ENCODE peak calls at places on chromosomes 4 and X, in eight cellular contexts. One of them, this sample, is unnamed.

GRCh38 chr4:41550308-41550707 is 12.4 kb downstream of the LIMCH1 start:
- DNase-seq in sciatic nerve: no peak
- DNase-seq in NCI-H82: no peak
- DNase-seq in T-helper 9 cell: no peak
- DNase-seq in stimulated activated CD4-positive, alpha-beta T cell treated with anti-CD3 and anti-CD28 coated beads, Interleukin-4, amount 100 ng/mL, for 1 hour: no peak
- DNase-seq in AG09309: no peak
- DNase-seq in activated CD4-positive, alpha-beta T cell treated with anti-CD3 and anti-CD28 coated beads, Interleukin-2, amount 50 U/mL, for 1 hour: no peak
- DNase-seq in dorsolateral prefrontal cortex: no peak
- DNase-seq in this sample: no peak

GRCh38 chrX:150770623-150771022 is 77.4 kb downstream of the MTMR1 start:
- DNase-seq in sciatic nerve: no peak
- DNase-seq in NCI-H82: peak
- DNase-seq in T-helper 9 cell: no peak
- DNase-seq in stimulated activated CD4-positive, alpha-beta T cell treated with anti-CD3 and anti-CD28 coated beads, Interleukin-4, amount 100 ng/mL, for 1 hour: no peak
- DNase-seq in AG09309: no peak
- DNase-seq in activated CD4-positive, alpha-beta T cell treated with anti-CD3 and anti-CD28 coated beads, Interleukin-2, amount 50 U/mL, for 1 hour: no peak
- DNase-seq in dorsolateral prefrontal cortex: no peak
- DNase-seq in this sample: no peak

GRCh38 chr4:47711183-47711582 is 126.7 kb downstream of the CORIN start:
- DNase-seq in sciatic nerve: no peak
- DNase-seq in NCI-H82: no peak
- DNase-seq in T-helper 9 cell: no peak
- DNase-seq in stimulated activated CD4-positive, alpha-beta T cell treated with anti-CD3 and anti-CD28 coated beads, Interleukin-4, amount 100 ng/mL, for 1 hour: no peak
- DNase-seq in AG09309: no peak
- DNase-seq in activated CD4-positive, alpha-beta T cell treated with anti-CD3 and anti-CD28 coated beads, Interleukin-2, amount 50 U/mL, for 1 hour: no peak
- DNase-seq in dorsolateral prefrontal cortex: no peak
- DNase-seq in this sample: no peak

GRCh38 chrX:41558531-41558930 is 111.4 kb downstream of the NYX start:
- DNase-seq in sciatic nerve: no peak
- DNase-seq in NCI-H82: peak
- DNase-seq in T-helper 9 cell: no peak
- DNase-seq in stimulated activated CD4-positive, alpha-beta T cell treated with anti-CD3 and anti-CD28 coated beads, Interleukin-4, amount 100 ng/mL, for 1 hour: no peak
- DNase-seq in AG09309: no peak
- DNase-seq in activated CD4-positive, alpha-beta T cell treated with anti-CD3 and anti-CD28 coated beads, Interleukin-2, amount 50 U/mL, for 1 hour: no peak
- DNase-seq in dorsolateral prefrontal cortex: no peak
- DNase-seq in this sample: no peak

GRCh38 chr4:25449270-25449669 is 72.2 kb downstream of the ANAPC4 start:
- DNase-seq in sciatic nerve: no peak
- DNase-seq in NCI-H82: no peak
- DNase-seq in T-helper 9 cell: no peak
- DNase-seq in stimulated activated CD4-positive, alpha-beta T cell treated with anti-CD3 and anti-CD28 coated beads, Interleukin-4, amount 100 ng/mL, for 1 hour: no peak
- DNase-seq in AG09309: no peak
- DNase-seq in activated CD4-positive, alpha-beta T cell treated with anti-CD3 and anti-CD28 coated beads, Interleukin-2, amount 50 U/mL, for 1 hour: no peak
- DNase-seq in dorsolateral prefrontal cortex: no peak
- DNase-seq in this sample: no peak

GRCh38 chr4:76589872-76590846 is 155.1 kb downstream of the SHROOM3 start:
- DNase-seq in sciatic nerve: no peak
- DNase-seq in NCI-H82: no peak
- DNase-seq in T-helper 9 cell: no peak
- DNase-seq in stimulated activated CD4-positive, alpha-beta T cell treated with anti-CD3 and anti-CD28 coated beads, Interleukin-4, amount 100 ng/mL, for 1 hour: no peak
- DNase-seq in AG09309: peak
- DNase-seq in activated CD4-positive, alpha-beta T cell treated with anti-CD3 and anti-CD28 coated beads, Interleukin-2, amount 50 U/mL, for 1 hour: no peak
- DNase-seq in dorsolateral prefrontal cortex: no peak
- DNase-seq in this sample: no peak

GRCh38 chr4:183533698-183534097 is 28.8 kb downstream of the ING2 start:
- DNase-seq in sciatic nerve: no peak
- DNase-seq in NCI-H82: no peak
- DNase-seq in T-helper 9 cell: no peak
- DNase-seq in stimulated activated CD4-positive, alpha-beta T cell treated with anti-CD3 and anti-CD28 coated beads, Interleukin-4, amount 100 ng/mL, for 1 hour: no peak
- DNase-seq in AG09309: no peak
- DNase-seq in activated CD4-positive, alpha-beta T cell treated with anti-CD3 and anti-CD28 coated beads, Interleukin-2, amount 50 U/mL, for 1 hour: no peak
- DNase-seq in dorsolateral prefrontal cortex: no peak
- DNase-seq in this sample: no peak

GRCh38 chrX:136397001-136397400 is 90.7 kb upstream of the BRS3 start:
- DNase-seq in sciatic nerve: no peak
- DNase-seq in NCI-H82: peak
- DNase-seq in T-helper 9 cell: no peak
- DNase-seq in stimulated activated CD4-positive, alpha-beta T cell treated with anti-CD3 and anti-CD28 coated beads, Interleukin-4, amount 100 ng/mL, for 1 hour: no peak
- DNase-seq in AG09309: no peak
- DNase-seq in activated CD4-positive, alpha-beta T cell treated with anti-CD3 and anti-CD28 coated beads, Interleukin-2, amount 50 U/mL, for 1 hour: no peak
- DNase-seq in dorsolateral prefrontal cortex: no peak
- DNase-seq in this sample: no peak

GRCh38 chrX:18983711-18984380 is at the start of gene PHKA2:
- DNase-seq in sciatic nerve: peak
- DNase-seq in NCI-H82: peak
- DNase-seq in T-helper 9 cell: peak
- DNase-seq in stimulated activated CD4-positive, alpha-beta T cell treated with anti-CD3 and anti-CD28 coated beads, Interleukin-4, amount 100 ng/mL, for 1 hour: peak
- DNase-seq in AG09309: no peak
- DNase-seq in activated CD4-positive, alpha-beta T cell treated with anti-CD3 and anti-CD28 coated beads, Interleukin-2, amount 50 U/mL, for 1 hour: no peak
- DNase-seq in dorsolateral prefrontal cortex: no peak
- DNase-seq in this sample: no peak

GRCh38 chr4:89101256-89102161 is 9.8 kb upstream of the TIGD2 start:
- DNase-seq in sciatic nerve: no peak
- DNase-seq in NCI-H82: no peak
- DNase-seq in T-helper 9 cell: no peak
- DNase-seq in stimulated activated CD4-positive, alpha-beta T cell treated with anti-CD3 and anti-CD28 coated beads, Interleukin-4, amount 100 ng/mL, for 1 hour: no peak
- DNase-seq in AG09309: no peak
- DNase-seq in activated CD4-positive, alpha-beta T cell treated with anti-CD3 and anti-CD28 coated beads, Interleukin-2, amount 50 U/mL, for 1 hour: no peak
- DNase-seq in dorsolateral prefrontal cortex: no peak
- DNase-seq in this sample: no peak

GRCh38 chr4:94032754-94033153 is 174.9 kb upstream of the SMARCAD1 start:
- DNase-seq in sciatic nerve: no peak
- DNase-seq in NCI-H82: peak
- DNase-seq in T-helper 9 cell: no peak
- DNase-seq in stimulated activated CD4-positive, alpha-beta T cell treated with anti-CD3 and anti-CD28 coated beads, Interleukin-4, amount 100 ng/mL, for 1 hour: no peak
- DNase-seq in AG09309: no peak
- DNase-seq in activated CD4-positive, alpha-beta T cell treated with anti-CD3 and anti-CD28 coated beads, Interleukin-2, amount 50 U/mL, for 1 hour: no peak
- DNase-seq in dorsolateral prefrontal cortex: no peak
- DNase-seq in this sample: no peak

GRCh38 chr4:10099521-10100325 is 16.9 kb downstream of the WDR1 start:
- DNase-seq in sciatic nerve: no peak
- DNase-seq in NCI-H82: peak
- DNase-seq in T-helper 9 cell: peak
- DNase-seq in stimulated activated CD4-positive, alpha-beta T cell treated with anti-CD3 and anti-CD28 coated beads, Interleukin-4, amount 100 ng/mL, for 1 hour: peak
- DNase-seq in AG09309: no peak
- DNase-seq in activated CD4-positive, alpha-beta T cell treated with anti-CD3 and anti-CD28 coated beads, Interleukin-2, amount 50 U/mL, for 1 hour: no peak
- DNase-seq in dorsolateral prefrontal cortex: peak
- DNase-seq in this sample: no peak

GRCh38 chr4:28421221-28421620 is 1560.6 kb downstream of the STIM2 start:
- DNase-seq in sciatic nerve: no peak
- DNase-seq in NCI-H82: no peak
- DNase-seq in T-helper 9 cell: no peak
- DNase-seq in stimulated activated CD4-positive, alpha-beta T cell treated with anti-CD3 and anti-CD28 coated beads, Interleukin-4, amount 100 ng/mL, for 1 hour: no peak
- DNase-seq in AG09309: no peak
- DNase-seq in activated CD4-positive, alpha-beta T cell treated with anti-CD3 and anti-CD28 coated beads, Interleukin-2, amount 50 U/mL, for 1 hour: no peak
- DNase-seq in dorsolateral prefrontal cortex: no peak
- DNase-seq in this sample: no peak

GRCh38 chrX:15723887-15724517 is 14.1 kb upstream of the CA5B start:
- DNase-seq in sciatic nerve: no peak
- DNase-seq in NCI-H82: no peak
- DNase-seq in T-helper 9 cell: no peak
- DNase-seq in stimulated activated CD4-positive, alpha-beta T cell treated with anti-CD3 and anti-CD28 coated beads, Interleukin-4, amount 100 ng/mL, for 1 hour: no peak
- DNase-seq in AG09309: no peak
- DNase-seq in activated CD4-positive, alpha-beta T cell treated with anti-CD3 and anti-CD28 coated beads, Interleukin-2, amount 50 U/mL, for 1 hour: no peak
- DNase-seq in dorsolateral prefrontal cortex: no peak
- DNase-seq in this sample: no peak

GRCh38 chr4:182555997-182556418 is 312.8 kb downstream of the TENM3 start:
- DNase-seq in sciatic nerve: no peak
- DNase-seq in NCI-H82: no peak
- DNase-seq in T-helper 9 cell: no peak
- DNase-seq in stimulated activated CD4-positive, alpha-beta T cell treated with anti-CD3 and anti-CD28 coated beads, Interleukin-4, amount 100 ng/mL, for 1 hour: no peak
- DNase-seq in AG09309: peak
- DNase-seq in activated CD4-positive, alpha-beta T cell treated with anti-CD3 and anti-CD28 coated beads, Interleukin-2, amount 50 U/mL, for 1 hour: no peak
- DNase-seq in dorsolateral prefrontal cortex: no peak
- DNase-seq in this sample: no peak

GRCh38 chr4:27702710-27703431 is 842.2 kb downstream of the STIM2 start:
- DNase-seq in sciatic nerve: no peak
- DNase-seq in NCI-H82: peak
- DNase-seq in T-helper 9 cell: no peak
- DNase-seq in stimulated activated CD4-positive, alpha-beta T cell treated with anti-CD3 and anti-CD28 coated beads, Interleukin-4, amount 100 ng/mL, for 1 hour: no peak
- DNase-seq in AG09309: no peak
- DNase-seq in activated CD4-positive, alpha-beta T cell treated with anti-CD3 and anti-CD28 coated beads, Interleukin-2, amount 50 U/mL, for 1 hour: no peak
- DNase-seq in dorsolateral prefrontal cortex: no peak
- DNase-seq in this sample: no peak

GRCh38 chrX:30495468-30495867 is 82.1 kb downstream of the TASL start:
- DNase-seq in sciatic nerve: no peak
- DNase-seq in NCI-H82: no peak
- DNase-seq in T-helper 9 cell: no peak
- DNase-seq in stimulated activated CD4-positive, alpha-beta T cell treated with anti-CD3 and anti-CD28 coated beads, Interleukin-4, amount 100 ng/mL, for 1 hour: no peak
- DNase-seq in AG09309: no peak
- DNase-seq in activated CD4-positive, alpha-beta T cell treated with anti-CD3 and anti-CD28 coated beads, Interleukin-2, amount 50 U/mL, for 1 hour: no peak
- DNase-seq in dorsolateral prefrontal cortex: no peak
- DNase-seq in this sample: no peak

GRCh38 chr4:32003548-32003947 is 1283.4 kb downstream of the PCDH7 start:
- DNase-seq in sciatic nerve: no peak
- DNase-seq in NCI-H82: no peak
- DNase-seq in T-helper 9 cell: no peak
- DNase-seq in stimulated activated CD4-positive, alpha-beta T cell treated with anti-CD3 and anti-CD28 coated beads, Interleukin-4, amount 100 ng/mL, for 1 hour: no peak
- DNase-seq in AG09309: no peak
- DNase-seq in activated CD4-positive, alpha-beta T cell treated with anti-CD3 and anti-CD28 coated beads, Interleukin-2, amount 50 U/mL, for 1 hour: no peak
- DNase-seq in dorsolateral prefrontal cortex: no peak
- DNase-seq in this sample: no peak

GRCh38 chr4:182015893-182016292 is 227.3 kb upstream of the TENM3 start:
- DNase-seq in sciatic nerve: no peak
- DNase-seq in NCI-H82: no peak
- DNase-seq in T-helper 9 cell: no peak
- DNase-seq in stimulated activated CD4-positive, alpha-beta T cell treated with anti-CD3 and anti-CD28 coated beads, Interleukin-4, amount 100 ng/mL, for 1 hour: no peak
- DNase-seq in AG09309: peak
- DNase-seq in activated CD4-positive, alpha-beta T cell treated with anti-CD3 and anti-CD28 coated beads, Interleukin-2, amount 50 U/mL, for 1 hour: no peak
- DNase-seq in dorsolateral prefrontal cortex: no peak
- DNase-seq in this sample: no peak

GRCh38 chr4:72896515-72896914 is 173.0 kb downstream of the COX18 start:
- DNase-seq in sciatic nerve: no peak
- DNase-seq in NCI-H82: peak
- DNase-seq in T-helper 9 cell: no peak
- DNase-seq in stimulated activated CD4-positive, alpha-beta T cell treated with anti-CD3 and anti-CD28 coated beads, Interleukin-4, amount 100 ng/mL, for 1 hour: no peak
- DNase-seq in AG09309: peak
- DNase-seq in activated CD4-positive, alpha-beta T cell treated with anti-CD3 and anti-CD28 coated beads, Interleukin-2, amount 50 U/mL, for 1 hour: no peak
- DNase-seq in dorsolateral prefrontal cortex: no peak
- DNase-seq in this sample: no peak

GRCh38 chr4:53450773-53451172 is 73.3 kb downstream of the FIP1L1 start:
- DNase-seq in sciatic nerve: no peak
- DNase-seq in NCI-H82: no peak
- DNase-seq in T-helper 9 cell: no peak
- DNase-seq in stimulated activated CD4-positive, alpha-beta T cell treated with anti-CD3 and anti-CD28 coated beads, Interleukin-4, amount 100 ng/mL, for 1 hour: no peak
- DNase-seq in AG09309: no peak
- DNase-seq in activated CD4-positive, alpha-beta T cell treated with anti-CD3 and anti-CD28 coated beads, Interleukin-2, amount 50 U/mL, for 1 hour: no peak
- DNase-seq in dorsolateral prefrontal cortex: no peak
- DNase-seq in this sample: no peak

GRCh38 chr4:1053080-1053661 is 41.7 kb downstream of the FGFRL1 start:
- DNase-seq in sciatic nerve: peak
- DNase-seq in NCI-H82: no peak
- DNase-seq in T-helper 9 cell: no peak
- DNase-seq in stimulated activated CD4-positive, alpha-beta T cell treated with anti-CD3 and anti-CD28 coated beads, Interleukin-4, amount 100 ng/mL, for 1 hour: no peak
- DNase-seq in AG09309: peak
- DNase-seq in activated CD4-positive, alpha-beta T cell treated with anti-CD3 and anti-CD28 coated beads, Interleukin-2, amount 50 U/mL, for 1 hour: no peak
- DNase-seq in dorsolateral prefrontal cortex: peak
- DNase-seq in this sample: no peak

GRCh38 chr4:186266699-186267467 is 894 bp downstream of the F11 start:
- DNase-seq in sciatic nerve: no peak
- DNase-seq in NCI-H82: no peak
- DNase-seq in T-helper 9 cell: no peak
- DNase-seq in stimulated activated CD4-positive, alpha-beta T cell treated with anti-CD3 and anti-CD28 coated beads, Interleukin-4, amount 100 ng/mL, for 1 hour: no peak
- DNase-seq in AG09309: no peak
- DNase-seq in activated CD4-positive, alpha-beta T cell treated with anti-CD3 and anti-CD28 coated beads, Interleukin-2, amount 50 U/mL, for 1 hour: no peak
- DNase-seq in dorsolateral prefrontal cortex: no peak
- DNase-seq in this sample: no peak

GRCh38 chrX:54043696-54044125 is 562 bp downstream of the PHF8 start:
- DNase-seq in sciatic nerve: peak
- DNase-seq in NCI-H82: peak
- DNase-seq in T-helper 9 cell: peak
- DNase-seq in stimulated activated CD4-positive, alpha-beta T cell treated with anti-CD3 and anti-CD28 coated beads, Interleukin-4, amount 100 ng/mL, for 1 hour: peak
- DNase-seq in AG09309: no peak
- DNase-seq in activated CD4-positive, alpha-beta T cell treated with anti-CD3 and anti-CD28 coated beads, Interleukin-2, amount 50 U/mL, for 1 hour: peak
- DNase-seq in dorsolateral prefrontal cortex: peak
- DNase-seq in this sample: peak

GRCh38 chr4:82797048-82797590 is 1.5 kb downstream of the SCD5 start:
- DNase-seq in sciatic nerve: no peak
- DNase-seq in NCI-H82: peak
- DNase-seq in T-helper 9 cell: no peak
- DNase-seq in stimulated activated CD4-positive, alpha-beta T cell treated with anti-CD3 and anti-CD28 coated beads, Interleukin-4, amount 100 ng/mL, for 1 hour: no peak
- DNase-seq in AG09309: no peak
- DNase-seq in activated CD4-positive, alpha-beta T cell treated with anti-CD3 and anti-CD28 coated beads, Interleukin-2, amount 50 U/mL, for 1 hour: no peak
- DNase-seq in dorsolateral prefrontal cortex: no peak
- DNase-seq in this sample: no peak

GRCh38 chr4:24846716-24847115 is 51.3 kb downstream of the SOD3 start:
- DNase-seq in sciatic nerve: no peak
- DNase-seq in NCI-H82: peak
- DNase-seq in T-helper 9 cell: no peak
- DNase-seq in stimulated activated CD4-positive, alpha-beta T cell treated with anti-CD3 and anti-CD28 coated beads, Interleukin-4, amount 100 ng/mL, for 1 hour: no peak
- DNase-seq in AG09309: no peak
- DNase-seq in activated CD4-positive, alpha-beta T cell treated with anti-CD3 and anti-CD28 coated beads, Interleukin-2, amount 50 U/mL, for 1 hour: no peak
- DNase-seq in dorsolateral prefrontal cortex: no peak
- DNase-seq in this sample: no peak

GRCh38 chrX:107574054-107574683 is 54.1 kb upstream of the PRPS1 start:
- DNase-seq in sciatic nerve: no peak
- DNase-seq in NCI-H82: no peak
- DNase-seq in T-helper 9 cell: no peak
- DNase-seq in stimulated activated CD4-positive, alpha-beta T cell treated with anti-CD3 and anti-CD28 coated beads, Interleukin-4, amount 100 ng/mL, for 1 hour: no peak
- DNase-seq in AG09309: no peak
- DNase-seq in activated CD4-positive, alpha-beta T cell treated with anti-CD3 and anti-CD28 coated beads, Interleukin-2, amount 50 U/mL, for 1 hour: no peak
- DNase-seq in dorsolateral prefrontal cortex: no peak
- DNase-seq in this sample: no peak

GRCh38 chr4:8015512-8015911 is 75.9 kb upstream of the AFAP1 start:
- DNase-seq in sciatic nerve: no peak
- DNase-seq in NCI-H82: no peak
- DNase-seq in T-helper 9 cell: no peak
- DNase-seq in stimulated activated CD4-positive, alpha-beta T cell treated with anti-CD3 and anti-CD28 coated beads, Interleukin-4, amount 100 ng/mL, for 1 hour: no peak
- DNase-seq in AG09309: no peak
- DNase-seq in activated CD4-positive, alpha-beta T cell treated with anti-CD3 and anti-CD28 coated beads, Interleukin-2, amount 50 U/mL, for 1 hour: no peak
- DNase-seq in dorsolateral prefrontal cortex: no peak
- DNase-seq in this sample: no peak

GRCh38 chrX:72685018-72685417 is 29.1 kb downstream of the PHKA1 start:
- DNase-seq in sciatic nerve: no peak
- DNase-seq in NCI-H82: no peak
- DNase-seq in T-helper 9 cell: no peak
- DNase-seq in stimulated activated CD4-positive, alpha-beta T cell treated with anti-CD3 and anti-CD28 coated beads, Interleukin-4, amount 100 ng/mL, for 1 hour: no peak
- DNase-seq in AG09309: no peak
- DNase-seq in activated CD4-positive, alpha-beta T cell treated with anti-CD3 and anti-CD28 coated beads, Interleukin-2, amount 50 U/mL, for 1 hour: no peak
- DNase-seq in dorsolateral prefrontal cortex: no peak
- DNase-seq in this sample: no peak

GRCh38 chrX:17067534-17067933 is 121.1 kb downstream of the REPS2 start:
- DNase-seq in sciatic nerve: no peak
- DNase-seq in NCI-H82: peak
- DNase-seq in T-helper 9 cell: no peak
- DNase-seq in stimulated activated CD4-positive, alpha-beta T cell treated with anti-CD3 and anti-CD28 coated beads, Interleukin-4, amount 100 ng/mL, for 1 hour: no peak
- DNase-seq in AG09309: no peak
- DNase-seq in activated CD4-positive, alpha-beta T cell treated with anti-CD3 and anti-CD28 coated beads, Interleukin-2, amount 50 U/mL, for 1 hour: no peak
- DNase-seq in dorsolateral prefrontal cortex: no peak
- DNase-seq in this sample: no peak

GRCh38 chrX:20313889-20314288 is 47.2 kb upstream of the RPS6KA3 start:
- DNase-seq in sciatic nerve: no peak
- DNase-seq in NCI-H82: no peak
- DNase-seq in T-helper 9 cell: no peak
- DNase-seq in stimulated activated CD4-positive, alpha-beta T cell treated with anti-CD3 and anti-CD28 coated beads, Interleukin-4, amount 100 ng/mL, for 1 hour: no peak
- DNase-seq in AG09309: no peak
- DNase-seq in activated CD4-positive, alpha-beta T cell treated with anti-CD3 and anti-CD28 coated beads, Interleukin-2, amount 50 U/mL, for 1 hour: no peak
- DNase-seq in dorsolateral prefrontal cortex: no peak
- DNase-seq in this sample: no peak

This sample was measured in T-cell.